ENCODE peak calls at places on chromosomes 2 and 18, in eight cellular contexts. K is body of pancreas, N is tibial artery, E is colonic mucosa, Q is AG10803, H is spleen, B is breast epithelium, J is heart right ventricle. X is an unnamed sample.

GRCh38 chr2:37387143-37387835 is 42.9 kb downstream of the QPCT start:
- DNase-seq in Q (peak), K (no peak), J (no peak), H (no peak), B (no peak), E (no peak), N (no peak), X (no peak)

GRCh38 chr2:128564551-128564950 is 245.9 kb upstream of the HS6ST1 start:
- DNase-seq in J (no peak), E (no peak), B (no peak), K (no peak), N (no peak), Q (no peak), H (no peak), X (no peak)

GRCh38 chr2:109299466-109299865 is 170.5 kb downstream of the SH3RF3 start:
- DNase-seq in N (no peak), J (no peak), Q (no peak), K (no peak), E (no peak), H (no peak), B (no peak), X (no peak)

GRCh38 chr2:213007290-213007838 is 144.0 kb downstream of the IKZF2 start:
- DNase-seq in B (no peak), H (no peak), K (no peak), N (no peak), Q (no peak), E (no peak), J (no peak), X (no peak)

GRCh38 chr2:99602475-99602874 is 112.7 kb upstream of the REV1 start:
- DNase-seq in B (no peak), N (no peak), E (no peak), H (no peak), J (no peak), K (no peak), Q (peak), X (no peak)

GRCh38 chr2:201696151-201696659 is 2.2 kb downstream of the MPP4 start:
- DNase-seq in J (no peak), Q (peak), H (no peak), N (no peak), K (peak), E (no peak), B (no peak), X (no peak)

GRCh38 chr2:168781191-168781818 is 21.1 kb upstream of the NOSTRIN start:
- DNase-seq in J (no peak), H (no peak), Q (no peak), E (no peak), B (no peak), N (no peak), K (peak), X (no peak)

GRCh38 chr2:8193146-8193545 is 488.7 kb upstream of the ID2 start:
- DNase-seq in Q (peak), B (no peak), H (no peak), E (no peak), K (no peak), N (no peak), J (no peak), X (no peak)

GRCh38 chr2:37689751-37690150 is 18.3 kb upstream of the CDC42EP3 start:
- DNase-seq in J (no peak), H (no peak), B (no peak), N (no peak), K (no peak), Q (no peak), E (no peak), X (no peak)

GRCh38 chr2:83587309-83587708 is 871.8 kb downstream of the SUCLG1 start:
- DNase-seq in K (no peak), J (no peak), N (no peak), E (no peak), B (no peak), Q (no peak), H (no peak), X (no peak)

GRCh38 chr2:132416080-132416911 is at the start of gene GPR39:
- DNase-seq in Q (peak), H (no peak), B (peak), K (peak), N (peak), J (peak), E (peak), X (peak)

GRCh38 chr2:168974370-168974769 is 56.8 kb downstream of the ABCB11 start:
- DNase-seq in E (no peak), K (no peak), H (no peak), B (no peak), Q (no peak), N (no peak), J (no peak), X (no peak)

GRCh38 chr2:207230261-207231105 is 64.7 kb upstream of the KLF7 start:
- DNase-seq in N (no peak), H (no peak), J (no peak), B (no peak), K (peak), Q (no peak), E (no peak), X (no peak)

GRCh38 chr2:184596819-184597411 is 1.4 kb upstream of the ZNF804A start:
- DNase-seq in N (no peak), Q (peak), K (no peak), J (no peak), B (no peak), E (no peak), H (no peak), X (no peak)

GRCh38 chr2:127185093-127185492 is 35.0 kb downstream of the CYP27C1 start:
- DNase-seq in J (no peak), K (no peak), N (peak), E (no peak), Q (no peak), B (no peak), H (peak), X (no peak)

GRCh38 chr2:216478151-216478550 is 20.5 kb upstream of the RPL37A start:
- DNase-seq in N (no peak), Q (peak), H (no peak), B (no peak), J (no peak), K (peak), E (no peak), X (peak)

GRCh38 chr2:28606986-28607441 is 111.2 kb downstream of the PLB1 start:
- DNase-seq in B (no peak), H (peak), E (no peak), Q (no peak), J (no peak), K (no peak), N (no peak), X (peak)

GRCh38 chr18:62372156-62372555 is 47.0 kb downstream of the TNFRSF11A start:
- DNase-seq in N (no peak), Q (no peak), K (peak), B (no peak), E (no peak), H (no peak), J (no peak), X (no peak)

GRCh38 chr2:109317471-109318090 is 188.6 kb downstream of the SH3RF3 start:
- DNase-seq in E (no peak), K (no peak), N (no peak), B (no peak), H (no peak), J (no peak), Q (peak), X (no peak)

GRCh38 chr2:229257980-229258379 is 13.1 kb downstream of the PID1 start:
- DNase-seq in K (peak), E (no peak), J (no peak), N (peak), H (no peak), Q (no peak), B (no peak), X (no peak)

DNA sequence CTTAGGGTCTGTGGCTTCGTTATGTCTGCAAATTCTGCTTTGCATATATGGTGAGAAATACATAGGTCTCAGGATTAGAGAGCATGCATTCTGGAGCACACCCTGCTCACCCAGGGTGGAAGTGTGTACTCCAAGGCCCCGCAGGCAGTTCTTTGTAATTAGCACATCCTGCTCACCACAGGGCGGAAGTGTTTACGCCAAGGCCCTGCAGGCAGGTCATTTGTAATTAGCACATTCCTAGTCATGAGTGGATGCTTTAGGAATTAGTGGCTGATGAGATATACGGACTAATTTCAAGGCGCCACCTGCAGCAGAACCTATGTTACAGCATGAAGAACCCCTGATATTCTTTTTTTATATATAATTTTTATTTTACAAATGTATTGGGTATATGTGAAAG is 4.2 kb downstream of the ALLC start:
- DNase-seq in N (no peak), J (no peak), K (no peak), Q (no peak), E (no peak), B (peak), H (peak), X (no peak)
- TF ChIP-seq CTCF in N (no peak), J (no peak), K (no peak), Q (no peak), E (no peak), B (no peak), H (no peak), X (no peak)

GRCh38 chr2:171086352-171087290 is 74.1 kb downstream of the TLK1 start:
- DNase-seq in N (no peak), H (no peak), B (no peak), K (peak), J (no peak), Q (peak), E (peak), X (peak)
- TF ChIP-seq CTCF in N (peak), H (no peak), B (peak), K (peak), J (peak), Q (peak), E (peak), X (peak)

GRCh38 chr2:137178955-137179377 is 413.6 kb downstream of the THSD7B start:
- DNase-seq in J (no peak), B (no peak), H (no peak), Q (peak), N (no peak), K (no peak), E (no peak), X (no peak)

GRCh38 chr2:137172162-137172561 is 406.8 kb downstream of the THSD7B start:
- DNase-seq in Q (peak), N (no peak), H (no peak), B (no peak), K (no peak), E (no peak), J (no peak), X (peak)

GRCh38 chr2:137168564-137168963 is 403.2 kb downstream of the THSD7B start:
- DNase-seq in B (no peak), J (no peak), Q (peak), E (no peak), H (no peak), N (no peak), K (no peak), X (no peak)

GRCh38 chr2:137167651-137168050 is 402.3 kb downstream of the THSD7B start:
- DNase-seq in Q (no peak), J (no peak), N (no peak), H (no peak), K (no peak), E (no peak), B (no peak), X (no peak)

DNA sequence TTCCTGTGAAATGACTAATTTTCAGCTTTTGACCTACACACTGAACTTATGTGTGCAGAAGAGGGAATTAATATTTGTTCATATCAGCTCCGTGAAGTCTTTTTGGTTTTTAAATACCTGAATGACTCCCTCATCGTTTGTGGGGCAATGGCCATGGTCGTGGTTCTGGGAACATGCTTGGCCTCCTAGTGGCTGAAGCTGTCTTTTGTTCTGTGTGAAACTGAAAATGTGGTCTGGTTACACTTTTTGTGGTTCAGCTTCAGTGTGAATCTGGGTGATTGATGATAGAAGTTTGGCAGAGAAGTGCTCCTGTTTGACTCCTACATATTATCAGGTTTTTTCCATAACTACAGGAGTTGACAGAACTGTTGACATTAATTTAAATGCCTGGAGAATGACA is 408.2 kb downstream of the THSD7B start:
- DNase-seq in N (no peak), E (no peak), K (no peak), H (no peak), Q (peak), J (no peak), B (no peak), X (peak)
- TF ChIP-seq CTCF in N (no peak), E (no peak), K (no peak), H (no peak), Q (peak), J (peak), B (peak), X (peak)

GRCh38 chr2:74472086-74472944 is at the start of gene MRPL53:
- DNase-seq in E (peak), N (peak), K (peak), H (peak), Q (peak), B (peak), J (peak), X (peak)

GRCh38 chr2:74474481-74474880 is 2.0 kb upstream of the MRPL53 start:
- DNase-seq in Q (no peak), E (no peak), J (no peak), B (no peak), K (no peak), H (peak), N (no peak), X (no peak)

GRCh38 chr2:74472945-74473258 is 422 bp upstream of the MRPL53 start:
- DNase-seq in B (no peak), J (no peak), E (no peak), N (no peak), H (no peak), Q (no peak), K (no peak), X (no peak)

GRCh38 chr2:74471332-74472065 is 981 bp downstream of the MRPL53 start:
- DNase-seq in H (peak), E (no peak), K (no peak), B (no peak), J (no peak), Q (no peak), N (no peak), X (no peak)

DNA sequence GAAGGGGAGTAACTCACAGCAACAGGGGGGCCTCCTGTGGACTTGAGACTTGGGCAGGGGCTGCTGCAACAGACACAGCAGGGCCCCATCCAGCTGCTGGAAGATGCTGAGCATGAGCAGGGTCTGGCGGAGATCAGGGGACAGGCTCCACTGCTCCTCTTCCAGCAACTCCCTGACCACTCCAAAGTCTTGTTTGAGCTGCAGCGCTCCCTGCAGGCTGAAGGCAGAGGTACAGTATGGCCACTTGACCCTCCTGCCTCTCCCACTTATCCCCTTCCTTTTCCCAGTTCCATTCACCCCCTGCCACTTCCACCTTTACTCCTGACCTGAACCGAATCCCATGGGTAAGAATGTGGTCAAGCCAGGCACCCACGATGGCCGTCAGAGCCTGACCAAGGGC is 2.4 kb upstream of the MRPL53 start:
- DNase-seq in E (no peak), N (no peak), K (no peak), J (no peak), H (peak), B (no peak), Q (no peak), X (no peak)
- TF ChIP-seq CTCF in E (no peak), N (no peak), K (no peak), J (no peak), H (no peak), B (no peak), Q (peak), X (peak)

GRCh38 chr2:97661927-97662326 is 1.9 kb downstream of the ACTR1B start:
- DNase-seq in B (no peak), Q (no peak), H (peak), E (no peak), J (no peak), K (no peak), N (no peak), X (no peak)
- TF ChIP-seq CTCF in B (no peak), Q (no peak), H (no peak), E (no peak), J (no peak), K (no peak), N (no peak), X (no peak)

DNA sequence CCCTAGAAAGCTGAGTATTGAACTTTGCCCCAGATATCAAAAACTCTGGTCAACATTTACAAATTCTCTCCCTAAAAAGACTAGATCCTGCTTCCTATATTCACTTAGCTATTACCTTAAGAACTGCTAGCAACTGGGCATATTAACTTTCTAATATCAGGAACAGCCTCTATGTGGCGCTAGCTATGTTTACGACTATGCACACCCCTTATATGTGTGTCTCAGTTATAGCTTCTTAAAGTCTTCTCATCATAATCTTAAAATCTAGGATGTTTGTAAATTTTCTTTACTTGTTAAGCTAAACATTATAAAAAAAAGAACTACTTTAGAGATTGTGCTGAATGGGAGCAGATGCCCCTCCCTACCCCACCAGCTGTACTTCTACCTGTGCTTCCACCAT is 1.7 kb upstream of the STAMBP start:
- DNase-seq in J (no peak), B (no peak), Q (peak), K (no peak), N (no peak), H (no peak), E (no peak), X (no peak)
- TF ChIP-seq CTCF in J (no peak), B (no peak), Q (peak), K (no peak), N (no peak), H (no peak), E (peak), X (no peak)

GRCh38 chr2:214960677-214961076 is 151.2 kb upstream of the BARD1 start:
- DNase-seq in H (no peak), E (no peak), K (no peak), J (no peak), Q (peak), N (no peak), B (no peak), X (no peak)

GRCh38 chr2:214966420-214966819 is 156.9 kb upstream of the BARD1 start:
- DNase-seq in J (no peak), H (no peak), K (no peak), E (no peak), Q (no peak), B (no peak), N (no peak), X (no peak)
- TF ChIP-seq CTCF in J (no peak), H (no peak), K (no peak), E (no peak), Q (no peak), B (no peak), N (no peak), X (no peak)

GRCh38 chr18:11533513-11533890 is 75.9 kb upstream of the SLC35G4 start:
- DNase-seq in N (no peak), J (no peak), B (no peak), H (no peak), E (no peak), Q (no peak), K (no peak), X (no peak)
- TF ChIP-seq CTCF in N (no peak), J (no peak), B (no peak), H (no peak), E (no peak), Q (no peak), K (no peak), X (no peak)

DNA sequence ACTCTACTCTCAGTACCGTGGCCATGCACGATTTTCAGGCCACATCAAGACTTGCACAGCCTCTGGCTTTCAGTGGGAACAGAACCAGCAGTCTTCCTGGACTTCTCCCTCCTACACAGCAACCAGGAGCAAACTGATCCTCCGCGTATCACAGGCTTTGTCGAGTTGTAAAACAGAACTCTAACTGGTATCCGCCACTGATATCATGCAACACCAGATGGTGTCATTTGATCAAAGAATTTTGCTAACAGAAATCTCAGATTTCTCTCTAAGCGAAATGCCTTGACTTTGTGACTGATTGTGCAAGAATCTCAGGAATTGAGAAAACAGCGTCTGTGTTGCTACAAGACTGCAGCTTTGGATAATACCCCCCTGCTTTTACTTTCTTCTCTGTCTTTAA is 85.7 kb downstream of the COPS8 start:
- DNase-seq in H (no peak), Q (peak), E (no peak), K (peak), N (peak), B (no peak), J (no peak), X (peak)
- TF ChIP-seq CTCF in H (no peak), Q (peak), E (no peak), K (no peak), N (peak), B (peak), J (peak), X (peak)

DNA sequence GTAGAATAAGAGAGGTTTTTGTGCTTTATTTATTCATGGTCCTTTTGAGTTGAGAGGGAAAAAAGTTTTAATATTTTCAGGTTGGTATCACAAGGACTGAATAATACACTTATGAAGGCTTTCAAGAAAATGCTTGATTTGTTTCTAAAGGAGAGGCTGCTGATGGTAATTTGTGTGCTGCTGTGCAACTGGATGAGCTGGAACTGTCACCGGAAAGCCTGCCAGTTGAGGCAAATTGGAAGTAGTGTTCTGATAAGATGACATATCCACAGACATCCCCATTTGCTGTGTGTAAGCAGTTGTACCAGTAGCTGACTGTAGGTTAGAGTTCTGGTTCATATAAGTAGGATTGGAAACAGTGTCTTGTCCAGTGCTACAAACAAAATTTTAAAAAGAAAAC is 21.6 kb upstream of the CACNB4 start:
- DNase-seq in Q (no peak), B (no peak), E (no peak), J (no peak), K (no peak), H (no peak), N (no peak), X (no peak)
- TF ChIP-seq CTCF in Q (no peak), B (no peak), E (no peak), J (no peak), K (no peak), H (no peak), N (no peak), X (no peak)